ENCODE peak calls at places on chromosomes 6 and 20, in nine cellular contexts. One of them, this sample, is unnamed.

GRCh38 chr6:33088258-33088930 is 12.6 kb downstream of the HLA-DPB1 start:
- DNase-seq in stomach: no peak
- DNase-seq in transverse colon: no peak
- DNase-seq in adrenal gland: no peak
- DNase-seq in breast epithelium: no peak
- DNase-seq in ovary: no peak
- DNase-seq in gastrocnemius medialis: no peak
- DNase-seq in lower leg skin: no peak
- DNase-seq in prostate gland: no peak
- DNase-seq in this sample: no peak

GRCh38 chr6:72651191-72651590 is 29.3 kb downstream of the KCNQ5 start:
- DNase-seq in stomach: no peak
- DNase-seq in transverse colon: no peak
- DNase-seq in adrenal gland: no peak
- DNase-seq in breast epithelium: no peak
- DNase-seq in ovary: no peak
- DNase-seq in gastrocnemius medialis: no peak
- DNase-seq in lower leg skin: no peak
- DNase-seq in prostate gland: no peak
- DNase-seq in this sample: no peak

GRCh38 chr6:107154131-107154906 is 39.0 kb upstream of the BEND3 start:
- DNase-seq in stomach: no peak
- DNase-seq in transverse colon: peak
- DNase-seq in adrenal gland: no peak
- DNase-seq in breast epithelium: no peak
- DNase-seq in ovary: no peak
- DNase-seq in gastrocnemius medialis: no peak
- DNase-seq in lower leg skin: no peak
- DNase-seq in prostate gland: no peak
- DNase-seq in this sample: no peak

GRCh38 chr20:8608470-8608869 is 460.4 kb upstream of the PLCB4 start:
- DNase-seq in stomach: no peak
- DNase-seq in transverse colon: no peak
- DNase-seq in adrenal gland: no peak
- DNase-seq in breast epithelium: no peak
- DNase-seq in ovary: no peak
- DNase-seq in gastrocnemius medialis: no peak
- DNase-seq in lower leg skin: no peak
- DNase-seq in prostate gland: no peak
- DNase-seq in this sample: no peak

GRCh38 chr6:143279385-143279784 is 171.1 kb downstream of the ADAT2 start:
- DNase-seq in stomach: no peak
- DNase-seq in transverse colon: peak
- DNase-seq in adrenal gland: no peak
- DNase-seq in breast epithelium: no peak
- DNase-seq in ovary: no peak
- DNase-seq in gastrocnemius medialis: no peak
- DNase-seq in lower leg skin: no peak
- DNase-seq in prostate gland: no peak
- DNase-seq in this sample: no peak

GRCh38 chr6:151763938-151764680 is 43.4 kb upstream of the ESR1 start:
- DNase-seq in stomach: peak
- DNase-seq in transverse colon: peak
- DNase-seq in adrenal gland: peak
- DNase-seq in breast epithelium: peak
- DNase-seq in ovary: peak
- DNase-seq in gastrocnemius medialis: peak
- DNase-seq in lower leg skin: peak
- DNase-seq in prostate gland: peak
- DNase-seq in this sample: peak

GRCh38 chr6:37033255-37033654 is 27.8 kb downstream of the FGD2 start:
- DNase-seq in stomach: no peak
- DNase-seq in transverse colon: no peak
- DNase-seq in adrenal gland: no peak
- DNase-seq in breast epithelium: no peak
- DNase-seq in ovary: no peak
- DNase-seq in gastrocnemius medialis: no peak
- DNase-seq in lower leg skin: no peak
- DNase-seq in prostate gland: no peak
- DNase-seq in this sample: no peak

GRCh38 chr6:23704655-23705054 is 421.4 kb upstream of the NRSN1 start:
- DNase-seq in stomach: no peak
- DNase-seq in transverse colon: no peak
- DNase-seq in adrenal gland: no peak
- DNase-seq in breast epithelium: no peak
- DNase-seq in ovary: no peak
- DNase-seq in gastrocnemius medialis: no peak
- DNase-seq in lower leg skin: no peak
- DNase-seq in prostate gland: no peak
- DNase-seq in this sample: no peak

GRCh38 chr6:63395388-63395787 is 75.6 kb upstream of the LGSN start:
- DNase-seq in stomach: no peak
- DNase-seq in transverse colon: peak
- DNase-seq in adrenal gland: no peak
- DNase-seq in breast epithelium: no peak
- DNase-seq in ovary: no peak
- DNase-seq in gastrocnemius medialis: no peak
- DNase-seq in lower leg skin: no peak
- DNase-seq in prostate gland: no peak
- DNase-seq in this sample: no peak

GRCh38 chr6:132673376-132674094 is 14.6 kb upstream of the TAAR1 start:
- DNase-seq in stomach: peak
- DNase-seq in transverse colon: peak
- DNase-seq in adrenal gland: no peak
- DNase-seq in breast epithelium: no peak
- DNase-seq in ovary: no peak
- DNase-seq in gastrocnemius medialis: no peak
- DNase-seq in lower leg skin: no peak
- DNase-seq in prostate gland: no peak
- DNase-seq in this sample: no peak

GRCh38 chr6:17197607-17198006 is 83.6 kb upstream of the RBM24 start:
- DNase-seq in stomach: no peak
- DNase-seq in transverse colon: no peak
- DNase-seq in adrenal gland: no peak
- DNase-seq in breast epithelium: no peak
- DNase-seq in ovary: no peak
- DNase-seq in gastrocnemius medialis: peak
- DNase-seq in lower leg skin: no peak
- DNase-seq in prostate gland: no peak
- DNase-seq in this sample: no peak

GRCh38 chr6:37725967-37726366 is 28.3 kb upstream of the MDGA1 start:
- DNase-seq in stomach: no peak
- DNase-seq in transverse colon: no peak
- DNase-seq in adrenal gland: no peak
- DNase-seq in breast epithelium: no peak
- DNase-seq in ovary: no peak
- DNase-seq in gastrocnemius medialis: no peak
- DNase-seq in lower leg skin: no peak
- DNase-seq in prostate gland: no peak
- DNase-seq in this sample: no peak

GRCh38 chr6:118632359-118632758 is 19.0 kb downstream of the CEP85L start:
- DNase-seq in stomach: no peak
- DNase-seq in transverse colon: no peak
- DNase-seq in adrenal gland: no peak
- DNase-seq in breast epithelium: no peak
- DNase-seq in ovary: no peak
- DNase-seq in gastrocnemius medialis: no peak
- DNase-seq in lower leg skin: no peak
- DNase-seq in prostate gland: no peak
- DNase-seq in this sample: no peak

GRCh38 chr6:41713650-41714291 is 21.6 kb downstream of the TFEB start:
- DNase-seq in stomach: peak
- DNase-seq in transverse colon: no peak
- DNase-seq in adrenal gland: no peak
- DNase-seq in breast epithelium: no peak
- DNase-seq in ovary: no peak
- DNase-seq in gastrocnemius medialis: peak
- DNase-seq in lower leg skin: no peak
- DNase-seq in prostate gland: no peak
- DNase-seq in this sample: no peak

GRCh38 chr6:89952696-89953095 is 58.4 kb downstream of the GJA10 start:
- DNase-seq in stomach: no peak
- DNase-seq in transverse colon: peak
- DNase-seq in adrenal gland: no peak
- DNase-seq in breast epithelium: no peak
- DNase-seq in ovary: no peak
- DNase-seq in gastrocnemius medialis: no peak
- DNase-seq in lower leg skin: no peak
- DNase-seq in prostate gland: no peak
- DNase-seq in this sample: no peak

GRCh38 chr6:148935705-148936306 is 189.0 kb downstream of the UST start:
- DNase-seq in stomach: no peak
- DNase-seq in transverse colon: no peak
- DNase-seq in adrenal gland: no peak
- DNase-seq in breast epithelium: no peak
- DNase-seq in ovary: no peak
- DNase-seq in gastrocnemius medialis: no peak
- DNase-seq in lower leg skin: no peak
- DNase-seq in prostate gland: no peak
- DNase-seq in this sample: no peak

DNA sequence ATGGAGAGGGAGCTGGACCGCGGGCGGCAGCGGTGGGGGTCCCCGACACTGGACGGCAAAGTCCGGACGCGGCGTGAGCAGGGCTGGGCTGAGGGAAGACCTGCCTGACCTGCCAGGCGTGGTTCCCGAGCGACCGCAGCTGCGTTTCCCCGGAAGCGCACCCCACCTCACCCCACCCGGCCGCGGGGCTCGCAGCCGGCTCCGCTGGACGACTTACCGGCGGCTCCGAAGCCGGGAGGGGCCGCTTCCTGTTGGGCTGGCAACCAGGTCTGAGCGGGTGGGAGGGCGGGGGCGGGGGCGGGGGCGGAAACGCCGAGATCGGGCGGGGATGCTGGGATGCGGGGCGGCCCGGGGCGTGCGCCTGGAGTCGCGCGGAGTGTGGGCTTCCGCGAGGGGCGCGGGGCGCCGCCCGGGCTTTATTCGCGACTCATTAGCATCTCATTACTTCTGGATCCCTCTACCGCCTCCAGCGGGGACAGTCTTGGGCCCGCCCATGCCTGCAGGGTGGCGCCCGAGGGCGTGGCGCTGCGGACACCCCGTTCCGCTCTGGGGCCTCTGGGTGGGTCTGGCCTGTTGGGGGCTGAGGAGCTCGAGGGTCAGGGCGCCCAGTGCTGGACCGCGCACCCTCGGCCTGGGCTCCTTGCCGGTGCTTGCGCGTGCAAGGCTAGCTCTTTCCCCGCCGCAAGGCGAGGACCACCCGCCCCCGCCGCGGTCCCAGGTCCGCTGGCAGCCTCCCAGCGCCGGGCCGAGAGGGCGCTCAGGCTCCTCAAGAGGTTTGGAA is at the start of gene MICAL1:
- DNase-seq in stomach: peak
- DNase-seq in transverse colon: peak
- DNase-seq in adrenal gland: peak
- DNase-seq in breast epithelium: no peak
- DNase-seq in ovary: peak
- DNase-seq in gastrocnemius medialis: peak
- DNase-seq in lower leg skin: peak
- DNase-seq in prostate gland: peak
- DNase-seq in this sample: peak
- TF ChIP-seq POLR2A in stomach: no peak
- TF ChIP-seq POLR2A in transverse colon: peak
- TF ChIP-seq POLR2A in adrenal gland: peak
- TF ChIP-seq POLR2A in breast epithelium: no peak
- TF ChIP-seq POLR2A in ovary: no peak
- TF ChIP-seq POLR2A in gastrocnemius medialis: peak
- TF ChIP-seq POLR2A in lower leg skin: no peak
- TF ChIP-seq POLR2A in prostate gland: peak
- TF ChIP-seq POLR2A in this sample: no peak

GRCh38 chr6:168035661-168036616 is 38.5 kb downstream of the KIF25 start:
- DNase-seq in stomach: no peak
- DNase-seq in transverse colon: peak
- DNase-seq in adrenal gland: no peak
- DNase-seq in breast epithelium: no peak
- DNase-seq in ovary: no peak
- DNase-seq in gastrocnemius medialis: no peak
- DNase-seq in lower leg skin: no peak
- DNase-seq in prostate gland: no peak
- DNase-seq in this sample: peak
- TF ChIP-seq POLR2A in stomach: no peak
- TF ChIP-seq POLR2A in transverse colon: no peak
- TF ChIP-seq POLR2A in adrenal gland: no peak
- TF ChIP-seq POLR2A in breast epithelium: no peak
- TF ChIP-seq POLR2A in ovary: no peak
- TF ChIP-seq POLR2A in gastrocnemius medialis: peak
- TF ChIP-seq POLR2A in lower leg skin: no peak
- TF ChIP-seq POLR2A in prostate gland: no peak
- TF ChIP-seq POLR2A in this sample: peak

DNA sequence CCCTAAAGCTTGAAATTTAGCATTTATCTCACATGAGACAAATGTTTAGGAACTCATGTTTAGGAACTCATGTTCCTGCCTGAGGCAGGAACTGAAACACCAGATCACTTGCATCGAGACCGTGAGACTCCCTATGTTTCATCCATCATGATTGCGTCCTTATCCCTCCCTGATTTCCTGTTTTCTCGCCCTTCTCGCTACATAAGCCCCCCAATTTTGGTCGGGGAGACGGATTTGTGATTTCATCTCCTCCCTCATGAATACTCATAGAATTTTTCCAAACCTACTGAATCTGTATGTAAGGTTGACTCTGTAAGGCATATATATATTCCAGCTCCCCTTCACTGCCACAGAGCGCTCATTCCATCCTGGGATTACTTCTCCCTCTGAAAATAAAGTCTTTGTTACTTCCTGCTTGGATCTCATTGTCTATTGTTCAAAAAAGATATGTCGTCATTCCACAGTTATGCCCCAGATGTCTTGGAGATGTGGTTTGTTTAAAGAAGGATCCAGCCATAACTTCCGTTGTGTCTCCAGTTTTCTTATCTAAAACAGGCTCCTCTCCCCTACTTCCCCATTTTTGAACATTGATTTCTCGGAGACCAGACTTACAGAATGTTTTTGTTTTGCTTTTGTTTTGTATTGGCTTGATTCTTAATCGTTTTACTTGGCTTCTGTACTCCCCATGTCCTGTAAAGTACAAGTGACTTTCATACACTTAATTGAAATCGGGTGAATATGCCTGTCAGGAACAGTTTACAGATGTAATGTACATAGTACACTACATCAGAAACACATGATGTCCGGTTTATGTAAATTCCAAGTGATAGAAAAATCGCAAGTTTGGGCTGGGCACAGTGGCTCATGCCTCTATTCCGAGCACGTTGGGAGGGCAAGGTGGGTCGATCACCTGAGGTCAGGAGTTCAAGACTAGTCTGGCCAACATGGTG is 118.7 kb downstream of the HFE start:
- DNase-seq in stomach: no peak
- DNase-seq in transverse colon: peak
- DNase-seq in adrenal gland: no peak
- DNase-seq in breast epithelium: no peak
- DNase-seq in ovary: no peak
- DNase-seq in gastrocnemius medialis: no peak
- DNase-seq in lower leg skin: no peak
- DNase-seq in prostate gland: no peak
- DNase-seq in this sample: peak
- TF ChIP-seq POLR2A in stomach: no peak
- TF ChIP-seq POLR2A in transverse colon: peak
- TF ChIP-seq POLR2A in adrenal gland: peak
- TF ChIP-seq POLR2A in breast epithelium: peak
- TF ChIP-seq POLR2A in ovary: no peak
- TF ChIP-seq POLR2A in gastrocnemius medialis: no peak
- TF ChIP-seq POLR2A in lower leg skin: no peak
- TF ChIP-seq POLR2A in prostate gland: no peak
- TF ChIP-seq POLR2A in this sample: no peak

GRCh38 chr6:21588812-21589811 is 4.4 kb upstream of the SOX4 start:
- DNase-seq in stomach: peak
- DNase-seq in transverse colon: peak
- DNase-seq in adrenal gland: peak
- DNase-seq in breast epithelium: peak
- DNase-seq in ovary: peak
- DNase-seq in gastrocnemius medialis: peak
- DNase-seq in lower leg skin: peak
- DNase-seq in prostate gland: peak
- DNase-seq in this sample: peak
- TF ChIP-seq POLR2A in stomach: no peak
- TF ChIP-seq POLR2A in transverse colon: peak
- TF ChIP-seq POLR2A in adrenal gland: peak
- TF ChIP-seq POLR2A in breast epithelium: no peak
- TF ChIP-seq POLR2A in ovary: peak
- TF ChIP-seq POLR2A in gastrocnemius medialis: no peak
- TF ChIP-seq POLR2A in lower leg skin: no peak
- TF ChIP-seq POLR2A in prostate gland: no peak
- TF ChIP-seq POLR2A in this sample: no peak

This sample was measured in erythroblast.